ENCODE peak calls at places on chromosomes 6 and 20, in five cellular contexts. X, S, P, G and T are unnamed samples.

GRCh38 chr6:71349976-71350615 is 61.5 kb downstream of the OGFRL1 start:
- DNase-seq in S (no peak), P (no peak), G (no peak), X (no peak), T (no peak)

GRCh38 chr6:25006565-25007001 is 70.8 kb upstream of the RIPOR2 start:
- DNase-seq in P (peak; percentile 68), S (no peak), G (no peak), X (peak; percentile 45), T (no peak)

GRCh38 chr6:145151624-145152023 is 583.7 kb downstream of the EPM2A start:
- DNase-seq in X (no peak), P (no peak), S (no peak), G (no peak), T (no peak)

GRCh38 chr20:59154317-59155013 is 9.2 kb upstream of the ZNF831 start:
- DNase-seq in G (no peak), X (peak; percentile 70), S (no peak), P (no peak), T (no peak)

GRCh38 chr20:37524859-37525708 is 2.6 kb downstream of the BLCAP start:
- DNase-seq in G (no peak), X (no peak), S (no peak), P (no peak), T (no peak)

GRCh38 chr20:32440069-32440757 is 82.1 kb downstream of the ASXL1 start:
- DNase-seq in S (no peak), G (no peak), X (no peak), P (no peak), T (no peak)

GRCh38 chr6:38554700-38555413 is 84.9 kb downstream of the BTBD9 start:
- DNase-seq in X (no peak), G (no peak), P (peak; percentile 67), S (no peak), T (no peak)

GRCh38 chr6:15526129-15526764 is 136.6 kb downstream of the DTNBP1 start:
- DNase-seq in S (peak; percentile 26), X (no peak), P (no peak), G (no peak), T (no peak)

GRCh38 chr6:68497927-68498326 is 137.2 kb upstream of the ADGRB3 start:
- DNase-seq in G (no peak), S (no peak), P (no peak), X (peak; percentile 1), T (no peak)

GRCh38 chr20:48002517-48002970 is 217.3 kb upstream of the SULF2 start:
- DNase-seq in S (no peak), P (no peak), X (no peak), G (no peak), T (no peak)

GRCh38 chr6:168825226-168826077 is 384.5 kb downstream of the SMOC2 start:
- DNase-seq in G (no peak), S (no peak), P (no peak), X (no peak), T (no peak)

GRCh38 chr6:54525731-54526130 is 217.5 kb downstream of the TINAG start:
- DNase-seq in X (no peak), G (no peak), S (no peak), P (no peak), T (no peak)

GRCh38 chr20:4020256-4020655 is 4.9 kb upstream of the RNF24 start:
- DNase-seq in S (no peak), X (no peak), P (no peak), G (no peak), T (no peak)

GRCh38 chr20:62670156-62670555 is 27.9 kb downstream of the SLCO4A1 start:
- DNase-seq in G (no peak), S (no peak), X (no peak), P (no peak), T (no peak)

GRCh38 chr6:158110986-158111385 is 57.1 kb downstream of the SERAC1 start:
- DNase-seq in P (no peak), X (no peak), G (no peak), S (no peak), T (no peak)

GRCh38 chr6:25387483-25387882 is 108.3 kb downstream of the CARMIL1 start:
- DNase-seq in X (no peak), S (no peak), P (no peak), G (no peak), T (no peak)

GRCh38 chr6:158290659-158291058 is 21.6 kb upstream of the TULP4 start:
- DNase-seq in X (no peak), P (no peak), S (no peak), G (no peak), T (no peak)

GRCh38 chr20:51172558-51173428 is 149.9 kb upstream of the KCNG1 start:
- DNase-seq in X (peak; percentile 10), P (no peak), G (no peak), S (peak; percentile 31), T (no peak)

GRCh38 chr20:56875052-56875663 is 246.1 kb downstream of the TFAP2C start:
- DNase-seq in S (peak; percentile 59), X (peak; percentile 78), P (peak; percentile 82), G (no peak), T (no peak)

GRCh38 chr6:157716553-157716952 is 106.5 kb upstream of the SNX9 start:
- DNase-seq in P (no peak), X (no peak), G (no peak), S (no peak), T (no peak)

GRCh38 chr20:40471261-40471629 is 217.8 kb downstream of the MAFB start:
- DNase-seq in X (peak; percentile 87), G (peak; percentile 15), S (peak; percentile 65), P (peak; percentile 7), T (peak; percentile 17)

GRCh38 chr6:138492113-138492512 is 7.2 kb downstream of the NHSL1 start:
- DNase-seq in S (no peak), X (no peak), P (no peak), G (no peak), T (no peak)

GRCh38 chr6:146292506-146292905 is 251.1 kb upstream of the RAB32 start:
- DNase-seq in X (no peak), G (no peak), S (no peak), P (no peak), T (no peak)

GRCh38 chr20:5630071-5630470 is 120.1 kb upstream of the SHLD1 start:
- DNase-seq in G (no peak), X (no peak), S (no peak), P (no peak), T (no peak)

GRCh38 chr6:119207973-119208725 is 129.7 kb upstream of the FAM184A start:
- DNase-seq in X (no peak), P (peak; percentile 67), S (no peak), G (no peak), T (no peak)

GRCh38 chr20:53617791-53618489 is 24.3 kb upstream of the ZNF217 start:
- DNase-seq in P (no peak), S (no peak), X (no peak), G (no peak), T (no peak)

GRCh38 chr6:116847234-116847633 is 18.4 kb upstream of the GPRC6A start:
- DNase-seq in P (peak; percentile 44), X (peak; percentile 44), S (no peak), G (no peak), T (no peak)

GRCh38 chr20:49270177-49270576 is 7.7 kb downstream of the ZNFX1 start:
- DNase-seq in P (peak; percentile 46), X (no peak), G (no peak), S (no peak), T (no peak)

GRCh38 chr6:7910298-7910653 is 312 bp downstream of the TXNDC5 start:
- DNase-seq in G (no peak), S (no peak), P (no peak), X (no peak), T (no peak)
- H3K4me2 ChIP-seq in G (peak overlapping the region; percentile 87), S (peak overlapping the region; percentile 44), P (peak overlapping the region; percentile 68), X (peak overlapping the region; percentile 90), T (peak overlapping the region; percentile 98)

DNA sequence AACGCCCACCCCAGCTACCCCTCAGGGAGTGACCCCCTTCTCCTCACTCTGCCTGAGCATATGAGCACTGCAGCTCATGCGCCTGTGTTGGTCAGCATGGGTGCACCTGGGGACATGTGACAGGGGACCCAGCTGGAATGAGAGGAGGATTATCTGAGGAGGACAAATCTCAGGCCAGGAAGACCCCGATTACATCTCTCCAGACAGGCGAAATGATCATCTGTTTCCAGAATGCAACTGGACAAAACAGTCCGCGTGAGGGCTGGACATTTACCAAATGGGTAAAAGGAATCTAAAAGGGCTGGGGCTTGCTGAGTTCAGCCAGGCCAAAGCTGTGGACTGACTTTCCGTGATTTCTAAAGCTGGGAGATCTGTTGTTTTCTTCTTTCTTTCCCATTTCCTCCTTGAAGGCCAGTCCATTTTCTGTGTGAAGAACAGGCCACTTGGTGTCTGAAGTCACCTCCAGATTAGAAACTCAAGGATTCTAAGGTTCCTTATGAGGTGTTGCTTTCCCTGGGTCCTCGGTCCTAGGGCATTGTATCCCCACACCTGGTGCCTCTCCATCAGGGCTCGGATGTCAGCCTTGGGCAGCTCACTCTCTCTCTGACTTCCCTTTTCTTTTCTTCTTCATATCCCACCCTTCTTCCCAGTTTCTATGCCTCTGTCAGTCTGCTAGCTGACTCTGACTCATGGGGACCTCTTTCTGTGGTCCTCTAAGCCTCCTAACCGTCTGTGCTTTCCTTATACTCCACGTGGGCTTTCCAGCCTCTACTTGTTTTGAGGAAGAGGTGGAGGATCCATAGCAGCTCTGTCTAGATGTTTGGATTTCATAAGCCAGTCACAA is 8.2 kb upstream of the PLTP start:
- DNase-seq in S (no peak), X (peak; percentile 26), G (no peak), P (peak; percentile 36), T (no peak)
- H2BK12ac ChIP-seq in S (no peak overlapping the region), X (no peak overlapping the region), G (no peak overlapping the region), P (peak overlapping the region; percentile 1), T (no peak overlapping the region)

GRCh38 chr6:139588734-139589418 is 214.4 kb upstream of the CITED2 start:
- DNase-seq in S (no peak), X (no peak), G (no peak), P (peak; percentile 92), T (no peak)

GRCh38 chr6:139590206-139590605 is 215.8 kb upstream of the CITED2 start:
- DNase-seq in X (no peak), P (no peak), S (no peak), G (no peak), T (no peak)

GRCh38 chr6:139592011-139592410 is 217.6 kb upstream of the CITED2 start:
- DNase-seq in G (no peak), X (no peak), P (peak; percentile 55), S (no peak), T (no peak)

GRCh38 chr6:139593081-139593480 is 218.6 kb upstream of the CITED2 start:
- DNase-seq in P (no peak), S (no peak), G (no peak), X (no peak), T (no peak)

DNA sequence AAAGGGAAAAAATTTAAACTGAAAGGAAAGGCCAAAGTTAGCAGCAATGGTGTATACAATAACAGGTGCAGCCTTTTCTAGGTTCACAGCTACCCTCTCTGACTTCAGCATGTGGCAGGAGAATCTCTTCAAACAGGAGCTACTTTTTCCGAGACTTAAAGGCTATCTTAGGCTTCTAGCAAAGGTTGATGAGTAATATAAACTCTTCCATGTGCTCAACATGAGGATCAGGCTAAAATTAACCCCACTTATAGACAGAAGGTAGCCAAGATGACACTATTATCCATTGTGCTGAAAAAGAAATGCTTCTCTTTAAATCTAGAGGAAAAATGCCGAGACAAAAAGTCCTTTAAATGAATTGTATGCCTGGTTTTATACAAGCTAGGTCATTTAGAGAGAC is 216.6 kb upstream of the CITED2 start:
- DNase-seq in G (no peak), S (no peak), P (peak; percentile 70), X (no peak), T (no peak)
- H2BK120ac ChIP-seq in G (no peak overlapping the region), S (no peak overlapping the region), P (no peak overlapping the region), X (no peak overlapping the region), T (no peak overlapping the region)

DNA sequence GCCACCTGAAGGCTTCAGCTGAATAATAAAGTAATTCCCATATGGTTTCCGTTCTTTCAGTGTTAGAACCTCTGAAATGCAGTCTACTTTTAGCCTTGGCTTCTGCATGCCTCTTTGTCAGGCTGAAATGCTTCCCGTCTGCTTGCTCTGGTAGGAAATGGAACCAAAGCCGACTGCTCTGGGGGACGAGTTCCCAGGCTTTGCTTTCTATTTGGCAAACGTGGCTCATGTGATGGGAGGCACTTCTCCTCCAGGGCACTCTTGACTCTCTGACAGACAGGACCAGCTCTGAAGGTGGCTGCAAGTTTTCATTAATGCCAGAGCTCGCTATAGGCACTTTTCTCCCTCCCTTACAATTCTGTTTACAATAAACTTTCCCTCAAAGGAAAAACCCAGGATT is 225.2 kb downstream of the PRL start:
- DNase-seq in S (peak; percentile 39), G (peak; percentile 9), P (peak; percentile 68), X (no peak), T (no peak)
- H3K4me2 ChIP-seq in S (no peak overlapping the region), G (peak overlapping the region; percentile 21), P (peak overlapping the region; percentile 38), X (no peak overlapping the region), T (no peak overlapping the region)